ENCODE peak calls at places on chromosome 3, in eight cellular contexts. One of them, this sample, is unnamed.

GRCh38 chr3:159045279-159045678 is 243.4 kb downstream of the MFSD1 start:
- DNase-seq in T-cell: no peak
- DNase-seq in T-helper 9 cell: no peak
- DNase-seq in HFF-Myc: no peak
- DNase-seq in GM20000: no peak
- DNase-seq in neural progenitor cell: no peak
- DNase-seq in putamen: no peak
- DNase-seq in substantia nigra: no peak
- DNase-seq in this sample: no peak

GRCh38 chr3:13083898-13084297 is 10.7 kb upstream of the IQSEC1 start:
- DNase-seq in T-cell: no peak
- DNase-seq in T-helper 9 cell: no peak
- DNase-seq in HFF-Myc: no peak
- DNase-seq in GM20000: peak
- DNase-seq in neural progenitor cell: no peak
- DNase-seq in putamen: no peak
- DNase-seq in substantia nigra: no peak
- DNase-seq in this sample: no peak

GRCh38 chr3:156687023-156687422 is 12.6 kb downstream of the TIPARP start:
- DNase-seq in T-cell: no peak
- DNase-seq in T-helper 9 cell: no peak
- DNase-seq in HFF-Myc: no peak
- DNase-seq in GM20000: peak
- DNase-seq in neural progenitor cell: no peak
- DNase-seq in putamen: no peak
- DNase-seq in substantia nigra: no peak
- DNase-seq in this sample: no peak

GRCh38 chr3:141754032-141754431 is 9.2 kb upstream of the GRK7 start:
- DNase-seq in T-cell: no peak
- DNase-seq in T-helper 9 cell: no peak
- DNase-seq in HFF-Myc: no peak
- DNase-seq in GM20000: no peak
- DNase-seq in neural progenitor cell: no peak
- DNase-seq in putamen: no peak
- DNase-seq in substantia nigra: no peak
- DNase-seq in this sample: no peak

GRCh38 chr3:157081681-157082210 is 78.2 kb downstream of the CCNL1 start:
- DNase-seq in T-cell: peak
- DNase-seq in T-helper 9 cell: peak
- DNase-seq in HFF-Myc: peak
- DNase-seq in GM20000: peak
- DNase-seq in neural progenitor cell: peak
- DNase-seq in putamen: peak
- DNase-seq in substantia nigra: no peak
- DNase-seq in this sample: peak

GRCh38 chr3:30319713-30320112 is 286.7 kb upstream of the TGFBR2 start:
- DNase-seq in T-cell: peak
- DNase-seq in T-helper 9 cell: peak
- DNase-seq in HFF-Myc: peak
- DNase-seq in GM20000: no peak
- DNase-seq in neural progenitor cell: peak
- DNase-seq in putamen: no peak
- DNase-seq in substantia nigra: no peak
- DNase-seq in this sample: peak

GRCh38 chr3:156492801-156493261 is 62.1 kb downstream of the SSR3 start:
- DNase-seq in T-cell: no peak
- DNase-seq in T-helper 9 cell: no peak
- DNase-seq in HFF-Myc: no peak
- DNase-seq in GM20000: no peak
- DNase-seq in neural progenitor cell: no peak
- DNase-seq in putamen: no peak
- DNase-seq in substantia nigra: no peak
- DNase-seq in this sample: no peak

GRCh38 chr3:10390641-10391373 is 69.9 kb upstream of the SEC13 start:
- DNase-seq in T-cell: no peak
- DNase-seq in T-helper 9 cell: no peak
- DNase-seq in HFF-Myc: no peak
- DNase-seq in GM20000: no peak
- DNase-seq in neural progenitor cell: no peak
- DNase-seq in putamen: no peak
- DNase-seq in substantia nigra: no peak
- DNase-seq in this sample: no peak

GRCh38 chr3:130528120-130528519 is 11.1 kb downstream of the COL6A6 start:
- DNase-seq in T-cell: no peak
- DNase-seq in T-helper 9 cell: no peak
- DNase-seq in HFF-Myc: no peak
- DNase-seq in GM20000: no peak
- DNase-seq in neural progenitor cell: no peak
- DNase-seq in putamen: no peak
- DNase-seq in substantia nigra: no peak
- DNase-seq in this sample: no peak

GRCh38 chr3:124769462-124769861 is 39.2 kb downstream of the UMPS start:
- DNase-seq in T-cell: no peak
- DNase-seq in T-helper 9 cell: no peak
- DNase-seq in HFF-Myc: no peak
- DNase-seq in GM20000: no peak
- DNase-seq in neural progenitor cell: no peak
- DNase-seq in putamen: no peak
- DNase-seq in substantia nigra: no peak
- DNase-seq in this sample: no peak